ENCODE peak calls at places on chromosomes 3 and 15, in six cellular contexts. O is RKO; R is T-helper 17 cell; Y is ACHN; N is hippocampal formation; Z is stimulated activated CD4-positive, alpha-beta T cell treated with anti-CD3 and anti-CD28 coated beads, Interleukin-15, amount 100 ng/mL, for 1 hour. F is an unnamed sample.

GRCh38 chr3:31010491-31010890 is 116.0 kb upstream of the GADL1 start:
- DNase-seq in Y (no peak), O (no peak), Z (no peak), N (no peak), R (no peak), F (no peak)

GRCh38 chr3:174536319-174536718 is 322.8 kb upstream of the NAALADL2 start:
- DNase-seq in Z (no peak), N (no peak), Y (no peak), O (no peak), R (no peak), F (no peak)

GRCh38 chr3:142549986-142550385 is 28.5 kb downstream of the ATR start:
- DNase-seq in Z (no peak), N (no peak), Y (no peak), O (no peak), R (no peak), F (no peak)

GRCh38 chr15:41980654-41981323 is 8.4 kb upstream of the EHD4 start:
- DNase-seq in N (no peak), R (no peak), Z (no peak), O (no peak), Y (no peak), F (no peak)

GRCh38 chr15:32683906-32684584 is 33.8 kb upstream of the GREM1 start:
- DNase-seq in N (no peak), O (peak; percentile 80), R (no peak), Y (peak; percentile 42), Z (no peak), F (no peak)

GRCh38 chr15:97947465-97948262 is 12.8 kb upstream of the ARRDC4 start:
- DNase-seq in Y (no peak), R (no peak), Z (no peak), N (no peak), O (peak; percentile 20), F (no peak)

GRCh38 chr15:70172124-70172523 is 74.4 kb upstream of the TLE3 start:
- DNase-seq in Z (no peak), R (no peak), O (no peak), N (no peak), Y (no peak), F (no peak)

GRCh38 chr15:68511073-68511991 is 67.5 kb upstream of the CORO2B start:
- DNase-seq in N (no peak), Y (no peak), O (no peak), R (no peak), Z (no peak), F (no peak)

GRCh38 chr3:175608351-175608750 is 749.2 kb downstream of the NAALADL2 start:
- DNase-seq in N (no peak), R (no peak), Y (no peak), O (no peak), Z (no peak), F (no peak)

GRCh38 chr3:41489205-41489604 is 289.9 kb downstream of the CTNNB1 start:
- DNase-seq in R (no peak), N (no peak), O (no peak), Z (no peak), Y (no peak), F (no peak)

GRCh38 chr15:43492266-43492665 is 690 bp downstream of the TP53BP1 start:
- DNase-seq in Z (no peak), O (peak; percentile 18), N (no peak), R (no peak), Y (no peak), F (no peak)

GRCh38 chr3:170244566-170244965 is 22.3 kb downstream of the PRKCI start:
- DNase-seq in Y (no peak), R (no peak), Z (no peak), N (no peak), O (no peak), F (no peak)

GRCh38 chr3:58679974-58680656 is 13.5 kb upstream of the FAM3D start:
- DNase-seq in Y (no peak), R (no peak), O (no peak), Z (no peak), N (no peak), F (no peak)

GRCh38 chr15:34808016-34808415 is 12.7 kb upstream of the ACTC1 start:
- DNase-seq in R (no peak), Y (no peak), O (peak; percentile 7), N (no peak), Z (no peak), F (no peak)

GRCh38 chr3:98961161-98962155 is 60.0 kb upstream of the DCBLD2 start:
- DNase-seq in R (no peak), N (no peak), Y (no peak), O (no peak), Z (no peak), F (no peak)

GRCh38 chr3:111809196-111809595 is 49.9 kb upstream of the PHLDB2 start:
- DNase-seq in O (no peak), N (no peak), R (no peak), Y (peak; percentile 31), Z (no peak), F (no peak)

GRCh38 chr3:150145659-150146058 is 175.0 kb upstream of the PFN2 start:
- DNase-seq in R (no peak), O (no peak), N (no peak), Z (no peak), Y (no peak), F (no peak)

GRCh38 chr3:72606005-72606800 is 242.0 kb downstream of the SHQ1 start:
- DNase-seq in O (no peak), N (no peak), Y (no peak), R (no peak), Z (no peak), F (no peak)

GRCh38 chr3:35633332-35634124 is 5.8 kb upstream of the ARPP21 start:
- DNase-seq in O (no peak), Y (peak; percentile 10), N (no peak), Z (no peak), R (no peak), F (no peak)

GRCh38 chr3:58084166-58084565 is 75.9 kb downstream of the FLNB start:
- DNase-seq in Y (no peak), Z (no peak), O (no peak), N (no peak), R (no peak), F (no peak)

GRCh38 chr3:57923101-57923500 is 85.1 kb upstream of the FLNB start:
- DNase-seq in Z (no peak), N (no peak), Y (no peak), O (no peak), R (no peak), F (no peak)

GRCh38 chr3:140942221-140943104 is 827 bp downstream of the SLC25A36 start:
- DNase-seq in Z (peak; percentile 7), Y (peak; percentile 75), O (peak; percentile 73), R (peak; percentile 23), N (peak; percentile 38), F (no peak)

GRCh38 chr3:52533623-52534280 is at the start of gene NT5DC2:
- DNase-seq in R (peak; percentile 69), Y (peak; percentile 75), O (peak; percentile 82), Z (peak; percentile 53), N (peak; percentile 59), F (no peak)

GRCh38 chr3:127817331-127817821 is 4.9 kb downstream of the MGLL start:
- DNase-seq in N (no peak), Z (no peak), Y (no peak), O (peak; percentile 65), R (no peak), F (no peak)

GRCh38 chr3:81443457-81443782 is 318.0 kb downstream of the GBE1 start:
- DNase-seq in R (no peak), Y (no peak), O (no peak), N (no peak), Z (no peak), F (no peak)

GRCh38 chr3:59935025-59935424 is 885.2 kb upstream of the CFAP20DC start:
- DNase-seq in N (no peak), R (no peak), Y (no peak), Z (no peak), O (no peak), F (no peak)

F was measured in cerebellar nuclear complex.